ENCODE peak calls at places on chromosomes 13 and 19, in eight cellular contexts. One of them, this sample, is unnamed.
A peak's percentile ranks its signal among the peaks of the same experiment; 100 is the strongest.

GRCh38 chr19:54207908-54208783 is 7.5 kb downstream of the RPS9 start:
- DNase-seq in nephron progenitor cell: no peak
- DNase-seq in Ammon's horn: peak; percentile 86
- DNase-seq in activated T-cell treated with anti-CD3 and anti-CD28 coated beads for 1 hour: no peak
- DNase-seq in AG20443: no peak
- DNase-seq in cardiac fibroblast: peak; percentile 94
- DNase-seq in tibial nerve: peak; percentile 75
- DNase-seq in B cell: peak; percentile 52
- DNase-seq in this sample: no peak

GRCh38 chr19:11204943-11205349 is 7.6 kb upstream of the KANK2 start:
- DNase-seq in nephron progenitor cell: no peak
- DNase-seq in Ammon's horn: no peak
- DNase-seq in activated T-cell treated with anti-CD3 and anti-CD28 coated beads for 1 hour: no peak
- DNase-seq in AG20443: no peak
- DNase-seq in cardiac fibroblast: no peak
- DNase-seq in tibial nerve: no peak
- DNase-seq in B cell: no peak
- DNase-seq in this sample: no peak

GRCh38 chr19:14553939-14554243 is 18.0 kb downstream of the NDUFB7 start:
- DNase-seq in nephron progenitor cell: no peak
- DNase-seq in Ammon's horn: no peak
- DNase-seq in activated T-cell treated with anti-CD3 and anti-CD28 coated beads for 1 hour: no peak
- DNase-seq in AG20443: peak; percentile 4
- DNase-seq in cardiac fibroblast: no peak
- DNase-seq in tibial nerve: no peak
- DNase-seq in B cell: no peak
- DNase-seq in this sample: no peak

GRCh38 chr13:85654227-85654626 is 145.0 kb downstream of the SLITRK6 start:
- DNase-seq in nephron progenitor cell: no peak
- DNase-seq in Ammon's horn: no peak
- DNase-seq in activated T-cell treated with anti-CD3 and anti-CD28 coated beads for 1 hour: no peak
- DNase-seq in AG20443: no peak
- DNase-seq in cardiac fibroblast: no peak
- DNase-seq in tibial nerve: no peak
- DNase-seq in B cell: no peak
- DNase-seq in this sample: no peak

GRCh38 chr13:97542102-97542501 is 108.1 kb downstream of the RAP2A start:
- DNase-seq in nephron progenitor cell: no peak
- DNase-seq in Ammon's horn: no peak
- DNase-seq in activated T-cell treated with anti-CD3 and anti-CD28 coated beads for 1 hour: no peak
- DNase-seq in AG20443: no peak
- DNase-seq in cardiac fibroblast: no peak
- DNase-seq in tibial nerve: no peak
- DNase-seq in B cell: no peak
- DNase-seq in this sample: no peak

GRCh38 chr19:6464070-6464873 is at the start of gene CRB3:
- DNase-seq in nephron progenitor cell: peak; percentile 36
- DNase-seq in Ammon's horn: no peak
- DNase-seq in activated T-cell treated with anti-CD3 and anti-CD28 coated beads for 1 hour: peak; percentile 48
- DNase-seq in AG20443: no peak
- DNase-seq in cardiac fibroblast: no peak
- DNase-seq in tibial nerve: no peak
- DNase-seq in B cell: peak; percentile 44
- DNase-seq in this sample: no peak

GRCh38 chr19:49847731-49848696 is 2.9 kb upstream of the PTOV1 start:
- DNase-seq in nephron progenitor cell: no peak
- DNase-seq in Ammon's horn: no peak
- DNase-seq in activated T-cell treated with anti-CD3 and anti-CD28 coated beads for 1 hour: no peak
- DNase-seq in AG20443: peak; percentile 34
- DNase-seq in cardiac fibroblast: peak; percentile 93
- DNase-seq in tibial nerve: no peak
- DNase-seq in B cell: peak; percentile 22
- DNase-seq in this sample: peak; percentile 41

GRCh38 chr19:44643605-44644390 is at the start of gene PVR:
- DNase-seq in nephron progenitor cell: peak; percentile 70
- DNase-seq in Ammon's horn: peak; percentile 66
- DNase-seq in activated T-cell treated with anti-CD3 and anti-CD28 coated beads for 1 hour: peak; percentile 6
- DNase-seq in AG20443: peak; percentile 98
- DNase-seq in cardiac fibroblast: peak; percentile 76
- DNase-seq in tibial nerve: no peak
- DNase-seq in B cell: no peak
- DNase-seq in this sample: peak; percentile 94

GRCh38 chr13:95154441-95154886 is 146.8 kb downstream of the ABCC4 start:
- DNase-seq in nephron progenitor cell: no peak
- DNase-seq in Ammon's horn: no peak
- DNase-seq in activated T-cell treated with anti-CD3 and anti-CD28 coated beads for 1 hour: no peak
- DNase-seq in AG20443: no peak
- DNase-seq in cardiac fibroblast: peak; percentile 79
- DNase-seq in tibial nerve: no peak
- DNase-seq in B cell: no peak
- DNase-seq in this sample: no peak

GRCh38 chr19:3358919-3359849 is 7.2 kb upstream of the NFIC start:
- DNase-seq in nephron progenitor cell: peak; percentile 52
- DNase-seq in Ammon's horn: peak; percentile 72
- DNase-seq in activated T-cell treated with anti-CD3 and anti-CD28 coated beads for 1 hour: peak; percentile 61
- DNase-seq in AG20443: peak; percentile 90
- DNase-seq in cardiac fibroblast: no peak
- DNase-seq in tibial nerve: no peak
- DNase-seq in B cell: peak; percentile 84
- DNase-seq in this sample: peak; percentile 92

GRCh38 chr13:100508391-100508790 is 80.2 kb downstream of the GGACT start:
- DNase-seq in nephron progenitor cell: peak; percentile 28
- DNase-seq in Ammon's horn: no peak
- DNase-seq in activated T-cell treated with anti-CD3 and anti-CD28 coated beads for 1 hour: no peak
- DNase-seq in AG20443: no peak
- DNase-seq in cardiac fibroblast: no peak
- DNase-seq in tibial nerve: no peak
- DNase-seq in B cell: no peak
- DNase-seq in this sample: no peak

GRCh38 chr19:42250666-42251531 is 4.0 kb downstream of the ERF start:
- DNase-seq in nephron progenitor cell: no peak
- DNase-seq in Ammon's horn: peak; percentile 55
- DNase-seq in activated T-cell treated with anti-CD3 and anti-CD28 coated beads for 1 hour: no peak
- DNase-seq in AG20443: peak; percentile 62
- DNase-seq in cardiac fibroblast: peak; percentile 72
- DNase-seq in tibial nerve: no peak
- DNase-seq in B cell: peak; percentile 33
- DNase-seq in this sample: peak; percentile 63

This sample was measured in GM03348.